ENCODE peak calls at places on chromosome 1, in ten cellular contexts. D is pancreas, I is IMR-90, Z is neural progenitor cell, V is mammary epithelial cell, L is tibial artery, A is SK-N-SH, C is astrocyte of the spinal cord, F is Caco-2, O is OCI-LY7. M is an unnamed sample.
A peak's percentile ranks its signal among the peaks of the same experiment; 100 is the strongest.

GRCh38 chr1:206554201-206554600 is 46.9 kb downstream of the RASSF5 start:
- DNase-seq in Z (no peak), L (no peak), V (no peak), D (no peak), I (no peak), A (no peak), C (no peak), O (no peak), F (no peak), M (no peak)

GRCh38 chr1:18001725-18002124 is 105.9 kb upstream of the IGSF21 start:
- DNase-seq in C (no peak), F (no peak), D (no peak), V (no peak), Z (no peak), I (no peak), A (no peak), L (no peak), O (no peak), M (no peak)

GRCh38 chr1:222769181-222769580 is 32.2 kb downstream of the FAM177B start:
- DNase-seq in D (no peak), V (no peak), L (no peak), I (no peak), C (no peak), F (peak; percentile 35), Z (no peak), O (peak; percentile 30), A (no peak), M (peak; percentile 21)

GRCh38 chr1:6008084-6008415 is 15.8 kb upstream of the NPHP4 start:
- DNase-seq in V (no peak), Z (no peak), O (no peak), D (no peak), C (no peak), A (no peak), L (no peak), F (no peak), I (no peak), M (no peak)

GRCh38 chr1:179814513-179814838 is 63.1 kb downstream of the TOR1AIP2 start:
- DNase-seq in A (no peak), D (no peak), I (no peak), L (peak; percentile 74), Z (no peak), F (no peak), O (no peak), C (no peak), V (no peak), M (no peak)

GRCh38 chr1:164685656-164686055 is 126.7 kb downstream of the PBX1 start:
- DNase-seq in O (no peak), I (no peak), D (no peak), Z (no peak), L (no peak), C (no peak), A (no peak), V (no peak), F (no peak), M (no peak)

GRCh38 chr1:33741749-33742148 is 122.1 kb upstream of the HMGB4 start:
- DNase-seq in O (no peak), V (no peak), A (no peak), F (no peak), L (no peak), D (no peak), I (no peak), C (no peak), Z (no peak), M (no peak)

GRCh38 chr1:3467096-3468036 is 12.9 kb downstream of the ARHGEF16 start:
- DNase-seq in D (no peak), V (no peak), Z (no peak), F (no peak), A (no peak), I (no peak), O (no peak), L (no peak), C (no peak), M (no peak)

GRCh38 chr1:34050711-34051485 is 114.1 kb downstream of the CSMD2 start:
- DNase-seq in I (no peak), O (no peak), Z (no peak), L (no peak), A (no peak), V (no peak), D (no peak), F (no peak), C (no peak), M (no peak)

GRCh38 chr1:55040083-55040952 is 970 bp downstream of the PCSK9 start:
- DNase-seq in D (peak; percentile 58), V (peak; percentile 24), O (no peak), A (peak; percentile 47), I (no peak), C (no peak), Z (peak; percentile 51), L (peak; percentile 35), F (peak; percentile 20), M (no peak)

GRCh38 chr1:57467825-57468224 is 44.0 kb upstream of the DAB1 start:
- DNase-seq in A (no peak), V (no peak), I (no peak), F (no peak), Z (no peak), D (no peak), O (no peak), L (no peak), C (no peak), M (no peak)
- H3K4me3 ChIP-seq in A (no peak overlapping the region), V (no peak overlapping the region), I (no peak overlapping the region), F (no peak overlapping the region), Z (no peak overlapping the region), D (no peak overlapping the region), O (no peak overlapping the region), L (no peak overlapping the region), C (no peak overlapping the region), M (no peak overlapping the region)

DNA sequence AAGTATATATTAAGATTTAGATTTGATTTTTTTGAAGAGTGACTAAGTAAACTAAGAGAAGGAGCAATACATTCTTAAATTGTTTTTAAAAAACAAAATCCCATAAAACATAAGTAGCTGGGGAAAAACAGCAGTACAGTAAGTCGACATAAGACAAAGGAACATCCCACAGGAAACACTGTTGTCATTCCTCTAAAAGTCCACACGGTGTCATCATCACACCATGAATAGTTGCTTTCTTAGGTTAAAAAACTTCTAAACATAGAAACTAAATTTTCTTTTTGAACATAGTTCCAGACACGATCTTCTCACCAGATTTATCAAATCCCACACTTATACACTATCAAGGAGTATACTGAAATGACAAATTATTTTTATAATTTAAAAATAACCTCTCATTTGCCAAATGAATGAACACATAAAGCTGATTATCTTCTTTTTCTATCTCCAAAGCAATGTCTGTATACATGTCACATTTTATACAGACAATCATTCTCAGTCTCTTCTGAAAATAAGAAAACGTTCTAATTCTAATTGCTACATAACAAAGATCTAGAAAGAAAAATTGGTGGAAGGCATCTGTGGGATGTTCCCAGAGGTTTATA is 15.8 kb downstream of the ODF2L start:
- DNase-seq in I (peak; percentile 86), D (no peak), O (peak; percentile 69), A (peak; percentile 41), L (no peak), F (peak; percentile 4), Z (peak; percentile 57), C (peak; percentile 85), V (peak; percentile 51), M (peak; percentile 80)
- TF ChIP-seq CTCF in I (peak; percentile 79), D (peak; percentile 60), O (peak; percentile 95), A (peak; percentile 78), L (peak; percentile 70), F (peak; percentile 52), Z (peak; percentile 86), C (peak; percentile 60), V (peak; percentile 58), M (peak; percentile 57)

GRCh38 chr1:230915079-230915478 is 46.8 kb upstream of the C1orf198 start:
- DNase-seq in Z (no peak), V (peak; percentile 46), L (no peak), I (peak; percentile 23), O (no peak), A (no peak), D (no peak), C (no peak), F (peak; percentile 65), M (no peak)
- H3K4me3 ChIP-seq in Z (no peak overlapping the region), V (no peak overlapping the region), L (no peak overlapping the region), I (no peak overlapping the region), O (no peak overlapping the region), A (no peak overlapping the region), D (no peak overlapping the region), C (no peak overlapping the region), F (no peak overlapping the region), M (no peak overlapping the region)

DNA sequence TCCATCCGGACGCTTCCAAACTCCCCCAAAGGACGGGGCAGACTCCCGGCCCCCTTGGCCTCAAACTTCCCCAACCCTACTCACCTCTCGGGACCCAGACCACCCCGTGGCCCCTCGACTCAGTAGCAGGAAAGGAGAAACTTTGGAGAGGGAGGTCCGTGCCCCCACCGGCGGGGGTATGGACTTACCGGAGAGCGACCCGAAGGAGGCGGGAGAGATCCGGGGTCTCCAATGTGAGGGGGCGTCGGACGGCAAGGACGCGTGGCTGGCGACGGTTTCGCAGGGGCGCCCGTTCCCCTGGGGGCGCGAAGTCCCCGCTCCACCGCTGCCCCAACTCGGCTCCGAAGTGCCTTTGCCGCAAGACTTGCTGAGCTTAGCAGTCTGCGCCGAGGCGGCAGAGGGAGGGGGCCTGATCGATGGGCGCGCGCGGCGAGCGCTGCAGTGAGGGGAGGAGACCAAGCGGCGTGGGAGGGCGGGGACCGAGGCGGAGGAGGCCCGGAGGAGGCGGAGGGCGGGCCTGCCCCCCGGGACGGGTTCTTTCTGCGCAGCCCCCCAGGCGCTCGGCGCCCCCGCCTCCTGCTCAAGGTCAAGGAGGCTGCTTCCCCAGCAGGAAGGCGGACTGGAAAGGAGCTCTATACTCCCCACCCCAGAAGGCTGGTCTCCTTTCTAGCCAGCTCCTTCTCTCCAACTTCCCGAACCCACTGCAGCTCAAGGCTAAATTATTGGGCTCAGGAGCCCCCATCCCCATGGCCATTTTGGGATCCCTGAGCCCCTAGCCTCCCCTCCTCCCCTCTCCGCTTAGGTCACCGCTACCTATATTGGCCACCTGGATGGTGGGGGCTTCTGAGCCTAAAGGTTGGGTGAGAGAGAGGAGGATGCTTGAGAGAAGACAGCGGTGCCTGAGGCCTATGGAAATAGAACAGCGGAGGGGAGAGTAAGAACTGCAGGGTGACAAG is at the start of gene SYT2:
- DNase-seq in L (no peak), V (no peak), I (no peak), A (peak; percentile 88), O (no peak), D (peak; percentile 41), Z (peak; percentile 82), C (no peak), F (peak; percentile 48), M (no peak)
- TF ChIP-seq CTCF in L (no peak), V (no peak), I (no peak), A (no peak), O (no peak), D (no peak), Z (no peak), C (no peak), F (no peak), M (no peak)

GRCh38 chr1:147741075-147741474 is 19.3 kb downstream of the GJA5 start:
- DNase-seq in F (no peak), D (no peak), C (no peak), Z (no peak), L (no peak), V (no peak), O (no peak), A (no peak), I (no peak), M (no peak)
- H3K4me3 ChIP-seq in F (no peak overlapping the region), D (no peak overlapping the region), C (no peak overlapping the region), Z (no peak overlapping the region), L (no peak overlapping the region), V (no peak overlapping the region), O (no peak overlapping the region), A (no peak overlapping the region), I (no peak overlapping the region), M (no peak overlapping the region)

DNA sequence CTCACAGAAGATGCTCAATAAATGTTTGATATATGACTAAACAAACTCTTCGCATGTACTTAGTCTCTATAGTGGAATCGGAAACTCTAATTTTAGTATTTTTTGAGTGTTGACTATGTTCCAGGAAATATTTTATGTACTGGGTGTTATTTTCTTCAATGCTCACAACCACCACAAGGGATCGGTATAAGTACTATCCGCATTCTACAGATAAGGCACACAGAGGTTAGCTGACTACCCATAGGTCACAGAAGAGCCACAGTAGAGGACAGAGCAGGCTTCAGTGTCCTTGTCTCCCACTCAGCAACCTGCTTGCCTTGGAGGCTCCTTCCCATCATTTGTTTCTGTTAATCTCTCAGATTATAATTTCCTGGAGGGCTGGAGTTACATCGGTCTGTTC is 451.3 kb downstream of the OMA1 start:
- DNase-seq in D (no peak), V (no peak), C (no peak), O (no peak), Z (no peak), F (no peak), I (no peak), L (no peak), A (no peak), M (no peak)
- TF ChIP-seq CTCF in D (no peak), V (no peak), C (no peak), O (no peak), Z (no peak), F (no peak), I (no peak), L (no peak), A (no peak), M (no peak)

M was measured in GM12865.